ENCODE peak calls at places on chromosomes 3 and 15, in nine cellular contexts. B is D341Med; S is germinal center; X is adrenal gland; A is endothelial cell; K is glutamatergic neuron; D is amniotic stem cell; W is stimulated activated naive B cell treated with anti-CD40 and anti-IgM and Interleukin-4, amounts not matched to agents 10 μg/mL and 1 μg/mL and 100 μg/mL, for 72 hours; F is CD8-positive, alpha-beta memory T cell. P is an unnamed sample.

GRCh38 chr3:60217156-60217911 is 1033.9 kb downstream of the FHIT start:
- DNase-seq in X (no peak), W (no peak), A (no peak), S (no peak), F (no peak), K (no peak), B (no peak), D (no peak), P (no peak)

GRCh38 chr3:120172070-120172469 is 77.8 kb upstream of the GSK3B start:
- DNase-seq in B (no peak), S (no peak), K (no peak), A (no peak), D (peak; percentile 60), X (peak; percentile 52), F (no peak), W (no peak), P (no peak)

GRCh38 chr3:46991406-46992165 is 12.1 kb downstream of the NBEAL2 start:
- DNase-seq in A (no peak), D (no peak), B (no peak), W (no peak), S (no peak), F (no peak), X (no peak), K (no peak), P (no peak)

GRCh38 chr3:167913218-167913902 is 177.8 kb downstream of the SERPINI1 start:
- DNase-seq in K (no peak), A (peak; percentile 7), X (no peak), F (no peak), W (no peak), D (no peak), S (no peak), B (peak; percentile 33), P (no peak)

GRCh38 chr15:43932907-43933306 is 106.1 kb downstream of the WDR76 start:
- DNase-seq in S (no peak), A (no peak), D (no peak), B (peak; percentile 45), X (no peak), K (peak; percentile 59), W (no peak), F (no peak), P (no peak)

GRCh38 chr15:40409366-40409765 is 3.8 kb downstream of the IVD start:
- DNase-seq in X (no peak), F (no peak), W (no peak), D (no peak), K (no peak), A (no peak), B (no peak), S (no peak), P (no peak)

GRCh38 chr3:127252446-127252845 is 35.4 kb downstream of the PRR20G start:
- DNase-seq in W (no peak), X (no peak), S (no peak), D (no peak), B (no peak), F (no peak), A (no peak), K (no peak), P (no peak)

GRCh38 chr15:81274932-81275341 is 49.0 kb downstream of the STARD5 start:
- DNase-seq in X (peak; percentile 76), F (peak; percentile 84), A (peak; percentile 85), W (peak; percentile 58), S (peak; percentile 75), K (peak; percentile 85), D (peak; percentile 52), B (peak; percentile 74), P (peak; percentile 76)

GRCh38 chr3:156725706-156726105 is 51.3 kb downstream of the TIPARP start:
- DNase-seq in S (no peak), X (no peak), W (no peak), F (no peak), B (no peak), D (no peak), A (no peak), K (no peak), P (no peak)

GRCh38 chr3:39287216-39287858 is 7.5 kb upstream of the CX3CR1 start:
- DNase-seq in W (no peak), K (no peak), B (no peak), A (no peak), X (no peak), S (no peak), F (no peak), D (no peak), P (no peak)

GRCh38 chr3:56048946-56049345 is 419.3 kb downstream of the ERC2 start:
- DNase-seq in S (no peak), K (no peak), B (no peak), W (no peak), A (no peak), D (no peak), X (no peak), F (no peak), P (no peak)

GRCh38 chr3:74992898-74993297 is 378.4 kb upstream of the CNTN3 start:
- DNase-seq in W (no peak), A (no peak), B (no peak), F (no peak), X (no peak), K (no peak), D (no peak), S (no peak), P (no peak)

GRCh38 chr3:124126446-124127017 is 134.6 kb upstream of the ROPN1 start:
- DNase-seq in K (no peak), S (no peak), B (no peak), A (no peak), X (no peak), F (no peak), D (no peak), W (no peak), P (no peak)

GRCh38 chr3:54065140-54065539 is 57.2 kb upstream of the CACNA2D3 start:
- DNase-seq in B (no peak), X (no peak), W (no peak), D (no peak), K (no peak), A (no peak), F (no peak), S (no peak), P (no peak)

GRCh38 chr3:73086071-73086494 is 24.6 kb downstream of the EBLN2 start:
- DNase-seq in X (peak; percentile 54), D (no peak), S (peak; percentile 47), B (peak; percentile 66), F (peak; percentile 58), A (peak; percentile 63), K (peak; percentile 66), W (no peak), P (peak; percentile 22)

GRCh38 chr3:124772081-124772831 is 42.0 kb downstream of the UMPS start:
- DNase-seq in B (no peak), F (no peak), A (no peak), W (no peak), K (no peak), S (no peak), X (peak; percentile 62), D (no peak), P (no peak)

GRCh38 chr3:143821862-143822261 is 26.4 kb downstream of the SLC9A9 start:
- DNase-seq in D (no peak), S (no peak), W (no peak), K (no peak), B (no peak), X (no peak), A (no peak), F (no peak), P (no peak)

GRCh38 chr3:30858894-30859389 is 35.5 kb downstream of the GADL1 start:
- DNase-seq in X (no peak), W (no peak), K (no peak), A (no peak), D (no peak), F (no peak), S (no peak), B (no peak), P (no peak)

P was measured in HFF-Myc.